ENCODE peak calls at places on chromosomes 4 and X, in six cellular contexts. One of them, this sample, is unnamed.

GRCh38 chrX:100449696-100450606 is 39.9 kb upstream of the PCDH19 start:
- DNase-seq in T-helper 1 cell: no peak
- DNase-seq in GM13976: peak
- DNase-seq in AG08395: no peak
- DNase-seq in HFFc6: no peak
- DNase-seq in NCI-H2171 treated with DMSO at 0.1 percent for 48 hours: no peak
- DNase-seq in this sample: no peak

GRCh38 chr4:91058345-91058744 is 931.2 kb downstream of the CCSER1 start:
- DNase-seq in T-helper 1 cell: no peak
- DNase-seq in GM13976: no peak
- DNase-seq in AG08395: no peak
- DNase-seq in HFFc6: no peak
- DNase-seq in NCI-H2171 treated with DMSO at 0.1 percent for 48 hours: no peak
- DNase-seq in this sample: no peak

GRCh38 chr4:151114986-151115385 is 15.6 kb downstream of the RPS3A start:
- DNase-seq in T-helper 1 cell: no peak
- DNase-seq in GM13976: no peak
- DNase-seq in AG08395: no peak
- DNase-seq in HFFc6: peak
- DNase-seq in NCI-H2171 treated with DMSO at 0.1 percent for 48 hours: no peak
- DNase-seq in this sample: no peak

GRCh38 chr4:153612878-153613277 is 71.2 kb upstream of the TLR2 start:
- DNase-seq in T-helper 1 cell: no peak
- DNase-seq in GM13976: no peak
- DNase-seq in AG08395: no peak
- DNase-seq in HFFc6: no peak
- DNase-seq in NCI-H2171 treated with DMSO at 0.1 percent for 48 hours: no peak
- DNase-seq in this sample: no peak

GRCh38 chr4:24053906-24054305 is 164.1 kb upstream of the PPARGC1A start:
- DNase-seq in T-helper 1 cell: no peak
- DNase-seq in GM13976: no peak
- DNase-seq in AG08395: no peak
- DNase-seq in HFFc6: no peak
- DNase-seq in NCI-H2171 treated with DMSO at 0.1 percent for 48 hours: no peak
- DNase-seq in this sample: no peak

GRCh38 chr4:76301068-76301774 is 5.3 kb upstream of the STBD1 start:
- DNase-seq in T-helper 1 cell: no peak
- DNase-seq in GM13976: peak
- DNase-seq in AG08395: peak
- DNase-seq in HFFc6: peak
- DNase-seq in NCI-H2171 treated with DMSO at 0.1 percent for 48 hours: no peak
- DNase-seq in this sample: peak

GRCh38 chrX:55777596-55777995 is 60.0 kb downstream of the RRAGB start:
- DNase-seq in T-helper 1 cell: no peak
- DNase-seq in GM13976: no peak
- DNase-seq in AG08395: no peak
- DNase-seq in HFFc6: no peak
- DNase-seq in NCI-H2171 treated with DMSO at 0.1 percent for 48 hours: no peak
- DNase-seq in this sample: no peak

GRCh38 chr4:150789864-150790263 is 207.9 kb downstream of the MAB21L2 start:
- DNase-seq in T-helper 1 cell: no peak
- DNase-seq in GM13976: no peak
- DNase-seq in AG08395: no peak
- DNase-seq in HFFc6: no peak
- DNase-seq in NCI-H2171 treated with DMSO at 0.1 percent for 48 hours: no peak
- DNase-seq in this sample: no peak

GRCh38 chr4:145840162-145840768 is 98.4 kb downstream of the ZNF827 start:
- DNase-seq in T-helper 1 cell: no peak
- DNase-seq in GM13976: peak
- DNase-seq in AG08395: peak
- DNase-seq in HFFc6: peak
- DNase-seq in NCI-H2171 treated with DMSO at 0.1 percent for 48 hours: peak
- DNase-seq in this sample: peak

GRCh38 chrX:136168929-136169735 is 21.8 kb downstream of the FHL1 start:
- DNase-seq in T-helper 1 cell: no peak
- DNase-seq in GM13976: no peak
- DNase-seq in AG08395: peak
- DNase-seq in HFFc6: peak
- DNase-seq in NCI-H2171 treated with DMSO at 0.1 percent for 48 hours: peak
- DNase-seq in this sample: no peak

GRCh38 chr4:20565075-20565721 is 135.1 kb upstream of the PACRGL start:
- DNase-seq in T-helper 1 cell: no peak
- DNase-seq in GM13976: no peak
- DNase-seq in AG08395: no peak
- DNase-seq in HFFc6: no peak
- DNase-seq in NCI-H2171 treated with DMSO at 0.1 percent for 48 hours: no peak
- DNase-seq in this sample: no peak

GRCh38 chr4:8916251-8916913 is 44.7 kb upstream of the HMX1 start:
- DNase-seq in T-helper 1 cell: no peak
- DNase-seq in GM13976: peak
- DNase-seq in AG08395: no peak
- DNase-seq in HFFc6: no peak
- DNase-seq in NCI-H2171 treated with DMSO at 0.1 percent for 48 hours: no peak
- DNase-seq in this sample: no peak

GRCh38 chr4:87882321-87882720 is 49.6 kb downstream of the MEPE start:
- DNase-seq in T-helper 1 cell: no peak
- DNase-seq in GM13976: no peak
- DNase-seq in AG08395: no peak
- DNase-seq in HFFc6: peak
- DNase-seq in NCI-H2171 treated with DMSO at 0.1 percent for 48 hours: no peak
- DNase-seq in this sample: no peak

GRCh38 chrX:22194207-22194606 is 78.5 kb upstream of the CBLL2 start:
- DNase-seq in T-helper 1 cell: no peak
- DNase-seq in GM13976: peak
- DNase-seq in AG08395: no peak
- DNase-seq in HFFc6: no peak
- DNase-seq in NCI-H2171 treated with DMSO at 0.1 percent for 48 hours: peak
- DNase-seq in this sample: no peak

GRCh38 chr4:158782539-158783360 is 13.9 kb downstream of the FNIP2 start:
- DNase-seq in T-helper 1 cell: no peak
- DNase-seq in GM13976: no peak
- DNase-seq in AG08395: peak
- DNase-seq in HFFc6: peak
- DNase-seq in NCI-H2171 treated with DMSO at 0.1 percent for 48 hours: no peak
- DNase-seq in this sample: no peak

GRCh38 chr4:96317924-96318323 is 478.0 kb downstream of the PDHA2 start:
- DNase-seq in T-helper 1 cell: no peak
- DNase-seq in GM13976: no peak
- DNase-seq in AG08395: no peak
- DNase-seq in HFFc6: no peak
- DNase-seq in NCI-H2171 treated with DMSO at 0.1 percent for 48 hours: no peak
- DNase-seq in this sample: no peak

GRCh38 chr4:140250989-140251552 is 97.1 kb upstream of the MAML3 start:
- DNase-seq in T-helper 1 cell: no peak
- DNase-seq in GM13976: no peak
- DNase-seq in AG08395: no peak
- DNase-seq in HFFc6: no peak
- DNase-seq in NCI-H2171 treated with DMSO at 0.1 percent for 48 hours: no peak
- DNase-seq in this sample: no peak

GRCh38 chr4:173332021-173332487 is 2.1 kb downstream of the HMGB2 start:
- DNase-seq in T-helper 1 cell: no peak
- DNase-seq in GM13976: no peak
- DNase-seq in AG08395: no peak
- DNase-seq in HFFc6: no peak
- DNase-seq in NCI-H2171 treated with DMSO at 0.1 percent for 48 hours: no peak
- DNase-seq in this sample: no peak

GRCh38 chrX:7061429-7061828 is 86.1 kb upstream of the STS start:
- DNase-seq in T-helper 1 cell: no peak
- DNase-seq in GM13976: no peak
- DNase-seq in AG08395: no peak
- DNase-seq in HFFc6: no peak
- DNase-seq in NCI-H2171 treated with DMSO at 0.1 percent for 48 hours: no peak
- DNase-seq in this sample: no peak

GRCh38 chr4:23225024-23225423 is 532.3 kb downstream of the GBA3 start:
- DNase-seq in T-helper 1 cell: no peak
- DNase-seq in GM13976: no peak
- DNase-seq in AG08395: no peak
- DNase-seq in HFFc6: no peak
- DNase-seq in NCI-H2171 treated with DMSO at 0.1 percent for 48 hours: no peak
- DNase-seq in this sample: no peak

GRCh38 chr4:79210636-79211049 is 115.2 kb downstream of the NAA11 start:
- DNase-seq in T-helper 1 cell: no peak
- DNase-seq in GM13976: no peak
- DNase-seq in AG08395: no peak
- DNase-seq in HFFc6: no peak
- DNase-seq in NCI-H2171 treated with DMSO at 0.1 percent for 48 hours: no peak
- DNase-seq in this sample: no peak

GRCh38 chr4:155509619-155510018 is 132.9 kb upstream of the MAP9 start:
- DNase-seq in T-helper 1 cell: no peak
- DNase-seq in GM13976: no peak
- DNase-seq in AG08395: peak
- DNase-seq in HFFc6: no peak
- DNase-seq in NCI-H2171 treated with DMSO at 0.1 percent for 48 hours: no peak
- DNase-seq in this sample: no peak

GRCh38 chrX:71540801-71541545 is 8.1 kb downstream of the OGT start:
- DNase-seq in T-helper 1 cell: no peak
- DNase-seq in GM13976: no peak
- DNase-seq in AG08395: no peak
- DNase-seq in HFFc6: no peak
- DNase-seq in NCI-H2171 treated with DMSO at 0.1 percent for 48 hours: no peak
- DNase-seq in this sample: no peak

GRCh38 chr4:117773067-117773946 is 261.0 kb upstream of the NDST3 start:
- DNase-seq in T-helper 1 cell: no peak
- DNase-seq in GM13976: no peak
- DNase-seq in AG08395: no peak
- DNase-seq in HFFc6: no peak
- DNase-seq in NCI-H2171 treated with DMSO at 0.1 percent for 48 hours: peak
- DNase-seq in this sample: no peak

GRCh38 chr4:176549161-176549865 is 229.5 kb downstream of the SPCS3 start:
- DNase-seq in T-helper 1 cell: no peak
- DNase-seq in GM13976: no peak
- DNase-seq in AG08395: peak
- DNase-seq in HFFc6: peak
- DNase-seq in NCI-H2171 treated with DMSO at 0.1 percent for 48 hours: no peak
- DNase-seq in this sample: peak

GRCh38 chr4:159016527-159017137 is 86.2 kb upstream of the RAPGEF2 start:
- DNase-seq in T-helper 1 cell: no peak
- DNase-seq in GM13976: peak
- DNase-seq in AG08395: no peak
- DNase-seq in HFFc6: no peak
- DNase-seq in NCI-H2171 treated with DMSO at 0.1 percent for 48 hours: peak
- DNase-seq in this sample: no peak

GRCh38 chr4:111519683-111520082 is 625.6 kb upstream of the FAM241A start:
- DNase-seq in T-helper 1 cell: no peak
- DNase-seq in GM13976: no peak
- DNase-seq in AG08395: no peak
- DNase-seq in HFFc6: no peak
- DNase-seq in NCI-H2171 treated with DMSO at 0.1 percent for 48 hours: no peak
- DNase-seq in this sample: no peak